ENCODE peak calls at places on chromosomes 2 and 18, in five cellular contexts. F is tibial artery; P is uterus; H is A549; T is CD8-positive, alpha-beta T cell. X is an unnamed sample. For H3K4me1, the result is how much of the 10 kb centered on the place peaks cover.

GRCh38 chr2:174486614-174487535 is at the start of gene GPR155:
- DNase-seq in F (peak), P (peak), H (peak), T (peak), X (peak)

GRCh38 chr2:176140130-176140519 is 10.6 kb downstream of the HOXD8 start:
- DNase-seq in F (no peak), P (peak), H (no peak), T (no peak), X (no peak)

GRCh38 chr2:95348609-95349567 is 51.7 kb downstream of the KCNIP3 start:
- DNase-seq in F (no peak), P (peak), H (no peak), T (no peak), X (no peak)

GRCh38 chr2:37080674-37081073 is 3.5 kb downstream of the HEATR5B start:
- DNase-seq in F (no peak), P (no peak), H (no peak), T (no peak), X (no peak)

GRCh38 chr2:232789067-232789466 is 12.7 kb upstream of the KCNJ13 start:
- DNase-seq in F (no peak), P (no peak), H (no peak), T (no peak), X (no peak)

GRCh38 chr2:153005051-153005450 is 286.6 kb downstream of the ARL6IP6 start:
- DNase-seq in F (no peak), P (no peak), H (no peak), T (no peak), X (no peak)

GRCh38 chr2:20676353-20677215 is 9.6 kb downstream of the GDF7 start:
- DNase-seq in F (no peak), P (no peak), H (no peak), T (no peak), X (no peak)

GRCh38 chr2:26394694-26395093 is 7.0 kb upstream of the DRC1 start:
- DNase-seq in F (no peak), P (no peak), H (no peak), T (no peak), X (no peak)

GRCh38 chr2:149559341-149560068 is 28.1 kb downstream of the MMADHC start:
- DNase-seq in F (no peak), P (no peak), H (no peak), T (no peak), X (no peak)

GRCh38 chr18:62877448-62878221 is 162.3 kb downstream of the PHLPP1 start:
- DNase-seq in F (no peak), P (no peak), H (no peak), T (no peak), X (no peak)

GRCh38 chr2:9463698-9464034 is 10.7 kb upstream of the IAH1 start:
- DNase-seq in F (no peak), P (no peak), H (no peak), T (no peak), X (no peak)

GRCh38 chr2:230158468-230158867 is 61.3 kb downstream of the SP110 start:
- DNase-seq in F (no peak), P (no peak), H (no peak), T (no peak), X (no peak)

GRCh38 chr2:96112501-96113366 is 3.6 kb downstream of the ADRA2B start:
- DNase-seq in F (no peak), P (no peak), H (no peak), T (no peak), X (no peak)

GRCh38 chr2:225033440-225034390 is 8.6 kb downstream of the DOCK10 start:
- DNase-seq in F (no peak), P (no peak), H (no peak), T (no peak), X (no peak)

GRCh38 chr18:46213295-46213694 is 109.1 kb downstream of the HAUS1 start:
- DNase-seq in F (no peak), P (no peak), H (peak), T (no peak), X (no peak)

GRCh38 chr2:60706021-60706420 is 50.0 kb upstream of the PAPOLG start:
- DNase-seq in F (no peak), P (no peak), H (no peak), T (no peak), X (no peak)

DNA sequence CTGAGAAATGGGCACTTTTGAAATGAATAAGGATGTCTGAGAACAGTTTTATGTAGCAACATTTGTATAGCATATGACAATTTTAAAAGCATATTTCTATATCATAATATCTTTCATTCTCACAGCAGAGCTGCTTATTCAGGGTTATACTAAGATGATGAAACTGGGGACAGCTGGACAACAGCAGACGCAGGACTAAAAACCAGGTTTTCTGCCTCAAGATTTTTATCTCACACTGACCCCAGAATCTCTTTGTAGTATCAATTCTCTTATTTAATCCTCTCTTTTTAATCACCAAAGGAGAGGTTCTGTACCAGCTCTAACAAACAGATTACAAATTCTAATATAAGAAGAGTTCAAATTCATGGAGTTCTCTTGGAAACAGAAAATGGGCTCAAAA is 74.2 kb upstream of the TFCP2L1 start:
- DNase-seq in F (no peak), P (no peak), H (no peak), T (no peak), X (no peak)
- H3K4me3 ChIP-seq in F (no peak), P (no peak), H (no peak), T (no peak), X (no peak)

DNA sequence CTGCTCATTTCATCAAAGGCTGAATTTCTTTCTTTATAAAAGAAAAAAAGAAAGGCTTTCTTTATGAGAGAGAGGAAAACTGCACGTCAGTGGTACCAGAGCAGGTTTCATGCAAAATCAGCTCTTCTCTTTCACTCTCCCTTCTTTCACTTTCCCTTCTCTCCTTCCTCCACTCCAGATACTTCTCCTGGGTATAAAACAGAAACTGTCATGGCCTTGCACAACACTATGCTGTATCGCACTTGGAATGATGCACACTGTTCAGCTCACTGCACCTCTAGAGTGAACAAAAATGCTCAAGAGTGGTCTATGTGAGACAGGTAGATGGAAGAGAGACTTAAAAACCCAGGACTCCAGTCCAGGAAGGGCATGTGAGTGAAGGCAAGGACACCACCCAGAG is 73.8 kb downstream of the KLF7 start:
- DNase-seq in F (no peak), P (no peak), H (no peak), T (no peak), X (no peak)
- H3K27ac ChIP-seq in F (no peak), P (peak), H (no peak), T (no peak), X (no peak)

DNA sequence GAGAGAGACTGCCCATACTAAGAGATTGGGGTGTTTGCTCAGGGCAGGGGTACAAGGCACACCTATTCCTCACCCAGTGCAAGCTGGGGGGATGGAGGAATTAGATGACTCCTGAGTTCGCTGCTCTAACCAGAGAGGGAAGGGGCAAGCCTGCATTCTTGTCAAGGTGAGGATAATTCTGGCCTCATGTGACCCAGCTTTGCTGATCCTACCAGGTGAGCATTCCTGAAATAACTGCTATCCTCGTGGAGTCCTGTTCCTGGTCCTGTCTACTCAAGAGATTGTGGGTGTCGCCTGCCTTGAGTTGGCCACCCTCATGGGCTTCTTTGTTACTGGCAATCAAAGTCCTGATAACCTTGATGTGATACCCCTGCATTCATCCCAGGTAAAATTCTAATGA is 206.0 kb downstream of the SPP2 start:
- DNase-seq in F (no peak), P (no peak), H (no peak), T (no peak), X (no peak)
- H3K4me1 ChIP-seq in F (under half), P (under half), H (half or more), T (under half), X (under half)

GRCh38 chr2:2877427-2877826 is 500.2 kb downstream of the EIPR1 start:
- DNase-seq in F (no peak), P (no peak), H (no peak), T (no peak), X (no peak)
- H3K4me3 ChIP-seq in F (no peak), P (no peak), H (no peak), T (no peak), X (no peak)

GRCh38 chr18:65754121-65754520 is 3.3 kb downstream of the CDH7 start:
- DNase-seq in F (no peak), P (no peak), H (no peak), T (no peak), X (no peak)
- H3K27ac ChIP-seq in F (no peak), P (no peak), H (no peak), T (no peak), X (no peak)

GRCh38 chr2:64996914-64997313 is 7.7 kb downstream of the SLC1A4 start:
- DNase-seq in F (no peak), P (no peak), H (no peak), T (no peak), X (no peak)

GRCh38 chr2:64992990-64993389 is 3.8 kb downstream of the SLC1A4 start:
- DNase-seq in F (no peak), P (no peak), H (no peak), T (no peak), X (no peak)

GRCh38 chr2:64998658-64999061 is 9.5 kb downstream of the SLC1A4 start:
- DNase-seq in F (no peak), P (no peak), H (no peak), T (no peak), X (no peak)

GRCh38 chr2:64992218-64992617 is 3.0 kb downstream of the SLC1A4 start:
- DNase-seq in F (no peak), P (no peak), H (no peak), T (no peak), X (no peak)

GRCh38 chr2:64995041-64995440 is 5.8 kb downstream of the SLC1A4 start:
- DNase-seq in F (no peak), P (no peak), H (no peak), T (no peak), X (no peak)
- H3K4me1 ChIP-seq in F (under half), P (under half), H (under half), T (under half), X (under half)

DNA sequence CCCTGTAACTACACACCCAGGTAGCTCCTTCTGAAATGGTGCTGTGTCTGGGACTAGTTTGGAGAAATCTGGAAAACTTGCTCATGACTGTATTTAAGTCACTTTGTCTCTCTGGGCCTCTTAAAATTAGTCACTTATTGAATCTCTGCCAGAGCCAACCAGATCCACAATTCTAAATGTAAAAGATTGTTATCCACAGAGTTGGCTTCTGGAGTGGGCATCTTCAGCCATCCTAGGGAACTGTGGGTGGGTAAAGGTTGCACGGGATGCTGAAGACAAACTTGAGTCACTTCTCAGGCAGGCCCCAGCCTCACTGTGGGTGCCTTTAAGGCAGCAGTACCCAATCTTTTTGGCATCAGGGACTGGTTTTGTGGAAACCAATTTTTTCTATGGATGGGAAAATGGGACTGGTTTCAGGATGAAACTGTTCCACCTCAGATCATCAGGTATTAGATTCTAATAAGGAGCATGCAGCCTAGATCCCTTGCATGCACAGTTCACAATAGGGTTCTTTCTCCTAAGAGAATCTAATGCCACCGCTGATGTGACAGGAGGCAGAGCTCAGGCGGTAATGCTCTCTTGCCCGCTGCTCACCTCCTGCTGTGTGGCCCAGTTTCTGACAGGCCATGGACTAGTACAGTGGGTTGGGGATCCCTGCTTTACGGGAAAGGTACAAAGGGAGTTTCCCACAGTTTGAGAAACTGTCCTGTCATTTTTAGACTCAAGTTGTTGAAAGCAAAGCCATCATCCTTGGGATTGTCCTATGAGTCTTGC is 98.3 kb upstream of the SPRED2 start:
- DNase-seq in F (no peak), P (no peak), H (no peak), T (no peak), X (no peak)
- H3K4me3 ChIP-seq in F (no peak), P (no peak), H (no peak), T (no peak), X (no peak)

GRCh38 chr18:22207022-22207758 is 37.8 kb downstream of the GATA6 start:
- DNase-seq in F (no peak), P (peak), H (no peak), T (no peak), X (no peak)
- H3K27ac ChIP-seq in F (no peak), P (peak), H (no peak), T (no peak), X (no peak)

DNA sequence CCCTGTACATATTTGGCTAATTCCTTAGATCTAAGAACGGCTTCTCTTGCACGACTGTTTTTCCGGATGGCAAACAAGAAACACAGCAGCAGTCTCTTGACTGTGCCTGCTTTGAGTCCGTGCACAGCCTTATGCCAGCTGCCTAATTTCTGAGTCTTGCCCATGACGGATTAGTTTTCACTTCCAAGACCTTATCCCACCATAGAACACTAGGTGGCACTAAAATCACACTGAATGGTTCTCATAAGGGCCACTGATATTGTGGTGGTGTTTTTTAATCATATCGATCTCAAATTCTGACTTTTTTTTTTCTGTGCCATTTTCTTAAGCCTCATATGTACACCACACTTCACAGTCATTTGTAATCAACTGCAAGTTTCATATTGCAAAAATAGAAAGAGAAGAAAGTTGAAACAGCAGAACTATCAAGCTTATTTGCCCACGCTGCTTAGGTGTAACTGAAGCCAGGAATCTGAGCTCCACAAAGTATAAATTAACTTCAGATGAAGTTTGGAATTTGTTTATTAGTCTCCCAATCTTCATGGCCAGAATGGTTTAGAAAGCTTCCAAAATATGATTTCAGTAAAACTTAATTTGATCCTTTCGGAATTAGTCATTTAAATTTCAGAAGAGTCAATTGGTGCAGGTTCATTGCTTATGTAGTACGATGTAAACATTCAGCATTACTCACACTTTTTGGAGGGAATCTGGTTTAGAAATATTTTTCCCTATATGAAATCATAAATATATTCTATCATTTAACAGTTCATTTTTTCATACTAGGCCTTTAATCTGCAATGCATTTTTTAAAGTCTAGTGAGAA is 45.5 kb upstream of the SCN7A start:
- DNase-seq in F (no peak), P (no peak), H (peak), T (no peak), X (no peak)
- H3K4me1 ChIP-seq in F (under half), P (under half), H (under half), T (under half), X (under half)

GRCh38 chr2:123245156-123245555 is 779.9 kb upstream of the CNTNAP5 start:
- DNase-seq in F (no peak), P (no peak), H (no peak), T (no peak), X (no peak)
- H3K4me3 ChIP-seq in F (no peak), P (no peak), H (no peak), T (no peak), X (no peak)